ENCODE peak calls at places on chromosomes 16 and 17, in four cellular contexts. F, S, O and Y are unnamed samples. For H3K27me3 and H3K4me1, the result is how much of the 10 kb centered on the place peaks cover.

GRCh38 chr16:14284930-14285541 is 213.9 kb downstream of the MRTFB start:
- DNase-seq in F (peak), S (peak), O (no peak), Y (peak)

GRCh38 chr17:32849879-32850278 is 27.0 kb downstream of the MYO1D start:
- DNase-seq in F (no peak), S (no peak), O (no peak), Y (no peak)

GRCh38 chr17:77723909-77724875 is 234.3 kb upstream of the TNRC6C start:
- DNase-seq in F (no peak), S (no peak), O (no peak), Y (no peak)

GRCh38 chr17:35640977-35641526 is 53.9 kb downstream of the AP2B1 start:
- DNase-seq in F (no peak), S (no peak), O (no peak), Y (no peak)

GRCh38 chr16:11098601-11099377 is 154.4 kb downstream of the CLEC16A start:
- DNase-seq in F (peak), S (no peak), O (no peak), Y (no peak)

GRCh38 chr16:85391175-85391707 is 221.9 kb upstream of the GSE1 start:
- DNase-seq in F (peak), S (no peak), O (no peak), Y (peak)

GRCh38 chr16:4172070-4172469 is 55.8 kb upstream of the ADCY9 start:
- DNase-seq in F (no peak), S (no peak), O (no peak), Y (no peak)

GRCh38 chr17:39647242-39647641 is 10.3 kb downstream of the STARD3 start:
- DNase-seq in F (no peak), S (no peak), O (no peak), Y (no peak)

GRCh38 chr17:59846391-59847165 is 46.2 kb downstream of the TUBD1 start:
- DNase-seq in F (peak), S (peak), O (peak), Y (peak)

GRCh38 chr16:1667916-1668315 is 10.2 kb upstream of the JPT2 start:
- DNase-seq in F (no peak), S (no peak), O (no peak), Y (no peak)

GRCh38 chr17:3762922-3763776 is 37.8 kb downstream of the ITGAE start:
- DNase-seq in F (no peak), S (no peak), O (no peak), Y (peak)

GRCh38 chr16:28563218-28563617 is 9.5 kb downstream of the SGF29 start:
- DNase-seq in F (no peak), S (no peak), O (no peak), Y (no peak)

GRCh38 chr16:2719328-2720062 is 529 bp downstream of the PRSS27 start:
- DNase-seq in F (peak), S (peak), O (no peak), Y (no peak)

GRCh38 chr17:78238823-78239488 is 7.5 kb downstream of the TMEM235 start:
- DNase-seq in F (no peak), S (no peak), O (no peak), Y (no peak)

DNA sequence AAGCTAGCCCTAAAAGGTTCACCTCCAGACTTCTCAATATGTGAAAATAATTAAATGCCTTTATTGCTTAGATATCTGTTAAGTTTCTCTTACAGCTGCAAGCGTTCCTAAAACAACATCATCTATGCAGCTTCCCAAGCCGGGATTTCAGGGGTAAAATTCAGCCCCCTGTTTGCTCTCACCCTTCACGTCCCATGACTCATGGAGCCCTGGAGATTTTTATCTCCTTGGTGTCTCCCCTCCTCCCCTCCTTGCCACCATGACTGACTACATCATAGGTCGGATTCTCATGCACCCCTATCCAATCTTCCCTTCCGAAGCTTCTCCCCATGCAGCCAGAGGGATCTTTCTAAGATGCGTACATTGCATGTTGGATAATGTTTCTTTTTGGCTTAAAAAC is 21.0 kb upstream of the CACNG4 start:
- DNase-seq in F (peak), S (no peak), O (no peak), Y (no peak)
- H3K27me3 ChIP-seq in F (under half), S (under half), O (under half), Y (under half)

GRCh38 chr16:87766485-87766797 is 655 bp upstream of the KLHDC4 start:
- DNase-seq in F (no peak), S (no peak), O (no peak), Y (no peak)

GRCh38 chr16:87764600-87765472 is 950 bp downstream of the KLHDC4 start:
- DNase-seq in F (no peak), S (no peak), O (no peak), Y (no peak)

GRCh38 chr16:87762620-87763019 is 3.2 kb downstream of the KLHDC4 start:
- DNase-seq in F (no peak), S (peak), O (no peak), Y (no peak)

GRCh38 chr16:87765473-87765775 is 362 bp downstream of the KLHDC4 start:
- DNase-seq in F (peak), S (peak), O (no peak), Y (no peak)

GRCh38 chr16:87765776-87766484 is at the start of gene KLHDC4:
- DNase-seq in F (peak), S (peak), O (peak), Y (peak)
- H3K4me1 ChIP-seq in F (under half), S (under half), O (under half), Y (under half)

GRCh38 chr17:17957584-17957916 is 14.7 kb downstream of the TOM1L2 start:
- DNase-seq in F (no peak), S (no peak), O (no peak), Y (no peak)
- TF ChIP-seq CTCF in F (no peak), S (no peak), O (no peak), Y (no peak)

DNA sequence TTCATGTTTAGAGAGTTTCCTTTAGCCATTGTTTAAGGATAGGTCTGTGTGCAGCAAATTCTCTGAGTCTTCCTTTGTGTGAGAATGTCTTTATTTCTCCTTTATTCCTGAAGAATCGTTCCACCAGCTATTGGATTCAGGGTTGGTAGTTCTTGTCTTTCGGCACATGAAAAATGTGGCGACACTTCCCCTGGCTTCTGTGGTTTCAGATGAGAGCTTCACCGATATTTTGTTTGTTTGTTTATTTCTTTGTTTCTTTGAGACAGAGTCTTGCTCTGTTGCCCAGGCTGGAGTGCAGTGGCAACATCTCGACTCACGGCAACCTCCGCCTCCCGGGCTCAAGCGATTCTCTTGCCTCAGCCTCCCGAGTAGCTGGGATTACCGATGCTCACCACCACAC is 18.6 kb downstream of the MPO start:
- DNase-seq in F (no peak), S (no peak), O (no peak), Y (no peak)
- H3K27me3 ChIP-seq in F (half or more), S (half or more), O (under half), Y (under half)

DNA sequence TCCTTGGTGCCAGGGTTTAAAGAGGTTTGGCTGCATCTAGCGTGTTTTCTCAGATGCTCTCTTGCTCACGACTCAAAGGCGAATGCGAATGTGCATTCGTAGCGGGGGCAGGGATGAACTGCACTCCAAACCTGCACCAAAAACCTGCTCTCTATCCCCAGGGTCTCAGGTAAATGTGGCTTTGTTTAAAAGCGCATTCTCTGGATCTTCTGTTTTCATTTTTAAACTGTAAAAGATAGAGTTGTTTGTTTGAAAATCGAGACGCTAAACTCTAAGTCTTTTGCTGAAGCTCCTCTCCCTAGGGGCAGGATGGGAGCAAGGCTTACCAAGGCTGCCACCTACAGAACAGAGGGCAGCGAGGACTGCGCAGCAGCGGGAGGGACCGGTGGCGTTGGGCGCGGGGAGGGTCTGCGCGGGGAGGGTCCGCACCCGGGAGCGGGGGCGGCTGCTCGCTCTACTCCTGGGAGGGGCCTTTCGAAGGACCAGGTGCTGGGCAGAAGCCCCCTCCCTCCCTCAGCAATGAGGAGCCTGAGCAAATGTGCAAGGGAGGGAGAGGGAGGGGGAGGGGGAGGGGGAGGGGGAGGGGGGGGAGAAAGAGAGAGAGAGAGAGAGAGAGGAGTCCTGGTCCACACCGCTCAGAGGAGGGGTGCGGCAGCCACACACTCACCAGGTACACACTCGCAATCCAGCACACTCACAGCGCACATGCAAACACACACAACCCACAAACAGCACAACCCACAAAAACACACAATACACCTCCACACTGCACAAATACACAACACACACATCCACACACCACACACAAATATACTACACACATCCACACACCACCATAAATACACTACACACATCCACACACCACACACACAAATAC is 142.8 kb downstream of the GRIN2A start:
- DNase-seq in F (no peak), S (no peak), O (no peak), Y (no peak)
- H3K4me1 ChIP-seq in F (under half), S (under half), O (under half), Y (under half)